ENCODE peak calls at places on chromosomes 1 and 21, in five cellular contexts. One of them, this sample, is unnamed.

GRCh38 chr1:8551057-8551456 is 233.1 kb downstream of the SLC45A1 start:
- DNase-seq in mucosa of descending colon: no peak
- DNase-seq in PC-3: no peak
- DNase-seq in fibroblast of mammary gland: no peak
- DNase-seq in HFFc6: no peak
- DNase-seq in this sample: no peak

GRCh38 chr1:61271412-61271789 is 189.0 kb downstream of the NFIA start:
- DNase-seq in mucosa of descending colon: no peak
- DNase-seq in PC-3: no peak
- DNase-seq in fibroblast of mammary gland: no peak
- DNase-seq in HFFc6: no peak
- DNase-seq in this sample: no peak

GRCh38 chr1:221419513-221420088 is 322.3 kb downstream of the DUSP10 start:
- DNase-seq in mucosa of descending colon: no peak
- DNase-seq in PC-3: peak
- DNase-seq in fibroblast of mammary gland: peak
- DNase-seq in HFFc6: peak
- DNase-seq in this sample: no peak

GRCh38 chr1:205226868-205227583 is 720 bp upstream of the TMCC2 start:
- DNase-seq in mucosa of descending colon: no peak
- DNase-seq in PC-3: peak
- DNase-seq in fibroblast of mammary gland: peak
- DNase-seq in HFFc6: peak
- DNase-seq in this sample: no peak

GRCh38 chr1:30911061-30911954 is 2.8 kb upstream of the SDC3 start:
- DNase-seq in mucosa of descending colon: peak
- DNase-seq in PC-3: peak
- DNase-seq in fibroblast of mammary gland: peak
- DNase-seq in HFFc6: peak
- DNase-seq in this sample: peak

GRCh38 chr1:82391712-82392111 is 591.0 kb downstream of the ADGRL2 start:
- DNase-seq in mucosa of descending colon: no peak
- DNase-seq in PC-3: peak
- DNase-seq in fibroblast of mammary gland: peak
- DNase-seq in HFFc6: no peak
- DNase-seq in this sample: no peak

GRCh38 chr1:15950302-15950701 is 25.6 kb downstream of the ZBTB17 start:
- DNase-seq in mucosa of descending colon: no peak
- DNase-seq in PC-3: no peak
- DNase-seq in fibroblast of mammary gland: no peak
- DNase-seq in HFFc6: no peak
- DNase-seq in this sample: no peak

GRCh38 chr1:181413195-181413815 is 70.0 kb upstream of the CACNA1E start:
- DNase-seq in mucosa of descending colon: no peak
- DNase-seq in PC-3: no peak
- DNase-seq in fibroblast of mammary gland: no peak
- DNase-seq in HFFc6: no peak
- DNase-seq in this sample: no peak

GRCh38 chr21:34807881-34808568 is 139.2 kb downstream of the CLIC6 start:
- DNase-seq in mucosa of descending colon: no peak
- DNase-seq in PC-3: peak
- DNase-seq in fibroblast of mammary gland: peak
- DNase-seq in HFFc6: peak
- DNase-seq in this sample: no peak

GRCh38 chr1:92804721-92805169 is 19.8 kb upstream of the EVI5 start:
- DNase-seq in mucosa of descending colon: peak
- DNase-seq in PC-3: peak
- DNase-seq in fibroblast of mammary gland: peak
- DNase-seq in HFFc6: peak
- DNase-seq in this sample: peak

GRCh38 chr1:168653567-168653966 is 75.4 kb downstream of the DPT start:
- DNase-seq in mucosa of descending colon: no peak
- DNase-seq in PC-3: peak
- DNase-seq in fibroblast of mammary gland: peak
- DNase-seq in HFFc6: no peak
- DNase-seq in this sample: no peak

GRCh38 chr1:108121361-108122143 is 78.6 kb downstream of the SLC25A24 start:
- DNase-seq in mucosa of descending colon: no peak
- DNase-seq in PC-3: no peak
- DNase-seq in fibroblast of mammary gland: no peak
- DNase-seq in HFFc6: no peak
- DNase-seq in this sample: no peak

GRCh38 chr1:90990779-90991178 is 31.1 kb downstream of the ZNF644 start:
- DNase-seq in mucosa of descending colon: no peak
- DNase-seq in PC-3: no peak
- DNase-seq in fibroblast of mammary gland: no peak
- DNase-seq in HFFc6: no peak
- DNase-seq in this sample: no peak

GRCh38 chr1:174023438-174023837 is 1.3 kb upstream of the RC3H1 start:
- DNase-seq in mucosa of descending colon: no peak
- DNase-seq in PC-3: peak
- DNase-seq in fibroblast of mammary gland: no peak
- DNase-seq in HFFc6: no peak
- DNase-seq in this sample: no peak

GRCh38 chr1:44048816-44049215 is 17.6 kb upstream of the SLC6A9 start:
- DNase-seq in mucosa of descending colon: no peak
- DNase-seq in PC-3: peak
- DNase-seq in fibroblast of mammary gland: peak
- DNase-seq in HFFc6: peak
- DNase-seq in this sample: no peak

GRCh38 chr1:7208647-7209180 is 423.5 kb downstream of the CAMTA1 start:
- DNase-seq in mucosa of descending colon: no peak
- DNase-seq in PC-3: no peak
- DNase-seq in fibroblast of mammary gland: no peak
- DNase-seq in HFFc6: no peak
- DNase-seq in this sample: no peak

GRCh38 chr1:98055457-98055856 is 134.6 kb upstream of the DPYD start:
- DNase-seq in mucosa of descending colon: no peak
- DNase-seq in PC-3: no peak
- DNase-seq in fibroblast of mammary gland: no peak
- DNase-seq in HFFc6: no peak
- DNase-seq in this sample: no peak

GRCh38 chr1:60130703-60131102 is 57.1 kb upstream of the C1orf87 start:
- DNase-seq in mucosa of descending colon: no peak
- DNase-seq in PC-3: peak
- DNase-seq in fibroblast of mammary gland: peak
- DNase-seq in HFFc6: no peak
- DNase-seq in this sample: no peak

GRCh38 chr1:60134706-60135105 is 61.1 kb upstream of the C1orf87 start:
- DNase-seq in mucosa of descending colon: no peak
- DNase-seq in PC-3: no peak
- DNase-seq in fibroblast of mammary gland: no peak
- DNase-seq in HFFc6: no peak
- DNase-seq in this sample: no peak

GRCh38 chr1:60132108-60132507 is 58.5 kb upstream of the C1orf87 start:
- DNase-seq in mucosa of descending colon: no peak
- DNase-seq in PC-3: no peak
- DNase-seq in fibroblast of mammary gland: no peak
- DNase-seq in HFFc6: no peak
- DNase-seq in this sample: no peak

GRCh38 chr1:60132985-60133673 is 59.6 kb upstream of the C1orf87 start:
- DNase-seq in mucosa of descending colon: peak
- DNase-seq in PC-3: peak
- DNase-seq in fibroblast of mammary gland: peak
- DNase-seq in HFFc6: peak
- DNase-seq in this sample: no peak

GRCh38 chr1:60133848-60134247 is 60.3 kb upstream of the C1orf87 start:
- DNase-seq in mucosa of descending colon: no peak
- DNase-seq in PC-3: no peak
- DNase-seq in fibroblast of mammary gland: peak
- DNase-seq in HFFc6: peak
- DNase-seq in this sample: no peak
- TF ChIP-seq CTCF in mucosa of descending colon: no peak
- TF ChIP-seq CTCF in PC-3: no peak
- TF ChIP-seq CTCF in fibroblast of mammary gland: no peak
- TF ChIP-seq CTCF in HFFc6: no peak
- TF ChIP-seq CTCF in this sample: no peak

DNA sequence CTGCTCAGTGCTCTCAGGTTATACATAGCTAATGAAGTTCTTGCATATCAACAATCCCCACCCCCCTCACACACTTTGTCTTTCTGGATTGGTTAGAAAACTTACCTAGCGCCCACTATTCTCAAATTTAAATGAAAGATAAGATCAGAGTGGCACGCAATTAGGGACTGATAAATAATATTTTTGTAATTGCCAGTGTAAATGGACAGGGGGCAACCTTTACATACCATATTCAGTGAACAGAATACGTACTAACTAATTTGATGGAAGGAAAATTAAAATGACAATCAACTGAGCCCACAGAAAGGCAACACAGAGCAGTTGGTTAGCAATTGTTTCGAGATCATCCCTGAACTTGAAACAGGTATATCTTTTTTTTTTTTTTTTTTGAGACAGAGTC is 11.7 kb downstream of the SELL start:
- DNase-seq in mucosa of descending colon: no peak
- DNase-seq in PC-3: no peak
- DNase-seq in fibroblast of mammary gland: no peak
- DNase-seq in HFFc6: no peak
- DNase-seq in this sample: no peak
- TF ChIP-seq CTCF in mucosa of descending colon: no peak
- TF ChIP-seq CTCF in PC-3: peak
- TF ChIP-seq CTCF in fibroblast of mammary gland: no peak
- TF ChIP-seq CTCF in HFFc6: no peak
- TF ChIP-seq CTCF in this sample: no peak

GRCh38 chr1:3671371-3672180 is 19.3 kb downstream of the TP73 start:
- DNase-seq in mucosa of descending colon: peak
- DNase-seq in PC-3: peak
- DNase-seq in fibroblast of mammary gland: no peak
- DNase-seq in HFFc6: no peak
- DNase-seq in this sample: no peak
- TF ChIP-seq CTCF in mucosa of descending colon: no peak
- TF ChIP-seq CTCF in PC-3: no peak
- TF ChIP-seq CTCF in fibroblast of mammary gland: no peak
- TF ChIP-seq CTCF in HFFc6: no peak
- TF ChIP-seq CTCF in this sample: no peak

GRCh38 chr21:37000381-37000780 is 6.1 kb upstream of the RIPPLY3 start:
- DNase-seq in mucosa of descending colon: no peak
- DNase-seq in PC-3: peak
- DNase-seq in fibroblast of mammary gland: no peak
- DNase-seq in HFFc6: no peak
- DNase-seq in this sample: no peak
- TF ChIP-seq CTCF in mucosa of descending colon: no peak
- TF ChIP-seq CTCF in PC-3: peak
- TF ChIP-seq CTCF in fibroblast of mammary gland: peak
- TF ChIP-seq CTCF in HFFc6: peak
- TF ChIP-seq CTCF in this sample: no peak

DNA sequence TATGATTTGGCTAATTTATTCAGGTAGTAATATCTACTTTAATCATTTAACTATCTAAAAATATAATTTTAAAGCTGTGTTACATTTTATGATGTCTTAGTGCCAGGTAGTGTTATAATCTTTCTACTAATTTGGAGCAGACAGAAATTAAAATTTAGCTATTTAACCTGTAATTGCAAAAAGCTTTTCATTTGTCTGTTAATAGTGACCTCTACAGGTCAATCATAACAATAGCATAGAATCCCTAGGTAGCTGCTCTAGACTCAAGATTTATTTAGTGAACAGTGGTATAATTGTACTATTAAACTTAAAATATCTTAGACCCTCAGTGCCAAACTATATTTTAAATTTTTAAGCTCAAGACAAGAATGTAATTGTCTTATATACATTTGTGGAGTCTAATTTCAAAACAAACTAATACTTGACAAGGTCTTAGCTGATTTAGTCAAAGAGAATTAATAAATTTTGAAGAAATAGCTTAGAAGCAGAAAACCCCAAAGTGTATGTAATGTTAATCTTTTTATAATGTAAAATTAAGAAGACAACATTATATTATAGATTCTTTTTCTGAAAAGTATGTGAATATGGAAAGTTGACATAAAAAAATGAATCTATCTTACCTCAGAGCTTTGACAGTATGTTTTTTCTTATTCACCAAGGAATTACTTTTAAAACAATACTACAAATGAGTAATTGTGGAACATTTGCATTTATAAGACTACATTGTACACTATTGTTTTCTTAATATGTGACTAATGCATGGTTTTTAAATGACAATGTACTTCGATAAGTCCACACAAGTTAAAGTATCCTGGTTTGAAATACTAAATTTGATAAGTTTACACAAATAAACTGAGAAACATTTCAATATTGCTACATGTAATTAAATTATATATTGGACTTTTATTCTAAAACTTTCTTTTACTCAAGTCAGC is 64.1 kb upstream of the RNPC3 start:
- DNase-seq in mucosa of descending colon: no peak
- DNase-seq in PC-3: peak
- DNase-seq in fibroblast of mammary gland: peak
- DNase-seq in HFFc6: peak
- DNase-seq in this sample: peak
- TF ChIP-seq CTCF in mucosa of descending colon: no peak
- TF ChIP-seq CTCF in PC-3: peak
- TF ChIP-seq CTCF in fibroblast of mammary gland: peak
- TF ChIP-seq CTCF in HFFc6: peak
- TF ChIP-seq CTCF in this sample: peak

DNA sequence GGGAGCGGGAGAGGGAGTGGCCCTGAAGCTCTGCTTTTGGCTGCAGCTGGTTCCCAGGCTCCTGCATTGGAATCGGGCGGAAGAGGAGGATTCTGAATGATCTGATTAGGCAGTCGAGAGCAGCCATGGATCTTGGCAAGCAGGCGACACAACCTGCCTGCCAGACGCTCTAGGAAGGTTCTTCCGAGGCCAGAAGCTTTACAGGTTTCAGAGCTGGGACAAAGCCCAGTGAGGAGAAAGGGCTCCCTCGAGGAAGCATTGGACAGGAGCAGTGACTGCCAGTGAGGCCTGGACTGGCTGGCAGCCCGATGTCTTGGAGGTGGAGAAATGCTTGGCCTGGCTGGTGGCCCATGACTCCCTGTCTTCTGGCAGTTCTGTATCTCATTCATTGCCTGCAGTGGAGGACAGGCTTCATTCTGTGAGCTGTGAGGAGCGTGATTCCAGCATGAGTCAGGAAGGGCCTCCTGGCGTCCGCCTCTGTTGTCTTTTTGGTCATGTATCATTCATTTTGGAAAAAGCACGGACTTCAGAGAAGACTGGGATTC is 132.7 kb upstream of the IPO9 start:
- DNase-seq in mucosa of descending colon: peak
- DNase-seq in PC-3: peak
- DNase-seq in fibroblast of mammary gland: peak
- DNase-seq in HFFc6: peak
- DNase-seq in this sample: no peak
- TF ChIP-seq CTCF in mucosa of descending colon: no peak
- TF ChIP-seq CTCF in PC-3: no peak
- TF ChIP-seq CTCF in fibroblast of mammary gland: peak
- TF ChIP-seq CTCF in HFFc6: peak
- TF ChIP-seq CTCF in this sample: no peak

DNA sequence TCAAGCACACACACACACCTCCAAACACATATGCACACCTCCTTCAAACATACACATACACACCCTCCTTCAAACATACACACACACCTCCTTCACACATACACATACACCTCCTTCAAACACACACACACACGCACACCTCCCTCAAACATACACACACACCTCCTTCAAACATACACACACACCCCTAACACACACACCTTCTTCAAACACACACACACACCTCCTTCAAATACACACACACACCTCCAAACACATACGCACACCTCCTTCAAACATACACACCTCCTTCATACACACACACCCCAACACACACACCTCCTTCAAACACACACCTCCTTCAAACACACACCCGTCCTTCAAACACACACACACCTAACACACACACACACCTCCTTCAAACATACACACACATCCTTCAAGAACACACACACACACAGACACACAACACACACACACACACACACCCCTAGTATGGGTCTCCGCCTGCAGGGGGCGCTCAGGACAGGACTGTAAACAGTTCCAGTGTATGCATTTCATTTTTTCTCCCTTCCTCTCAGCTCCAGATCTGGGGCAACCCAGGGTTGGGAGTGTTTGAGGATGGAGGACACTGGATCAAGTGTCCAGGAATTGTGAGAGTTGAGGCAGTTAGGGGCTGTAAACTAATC is 12.1 kb downstream of the LGR6 start:
- DNase-seq in mucosa of descending colon: no peak
- DNase-seq in PC-3: no peak
- DNase-seq in fibroblast of mammary gland: no peak
- DNase-seq in HFFc6: no peak
- DNase-seq in this sample: no peak
- TF ChIP-seq CTCF in mucosa of descending colon: no peak
- TF ChIP-seq CTCF in PC-3: peak
- TF ChIP-seq CTCF in fibroblast of mammary gland: peak
- TF ChIP-seq CTCF in HFFc6: peak
- TF ChIP-seq CTCF in this sample: no peak

This sample was measured in GM20000.